ENCODE peak calls at places on chromosomes 2 and 18, in four cellular contexts. G is spleen, V is vagina, A is endothelial cell of umbilical vein. I is an unnamed sample.

GRCh38 chr2:240250985-240251847 is 110.8 kb upstream of the OTOS start:
- DNase-seq in G (peak; percentile 84), V (peak; percentile 98), A (peak; percentile 51), I (peak; percentile 67)

GRCh38 chr2:96897491-96898134 is 27.7 kb upstream of the SEMA4C start:
- DNase-seq in G (no peak), V (no peak), A (no peak), I (no peak)

GRCh38 chr18:56028514-56028913 is 440.5 kb upstream of the TCF4 start:
- DNase-seq in G (no peak), V (no peak), A (peak; percentile 8), I (no peak)

GRCh38 chr18:55421612-55422381 is 166.2 kb downstream of the TCF4 start:
- DNase-seq in G (no peak), V (no peak), A (peak; percentile 48), I (peak; percentile 77)

GRCh38 chr18:75207298-75208054 is 1.5 kb downstream of the PTGR3 start:
- DNase-seq in G (no peak), V (peak; percentile 84), A (no peak), I (no peak)

GRCh38 chr2:229673676-229674075 is 40.7 kb downstream of the DNER start:
- DNase-seq in G (no peak), V (no peak), A (no peak), I (no peak)

GRCh38 chr2:27809761-27810241 is 38.3 kb downstream of the MRPL33 start:
- DNase-seq in G (no peak), V (no peak), A (peak; percentile 91), I (no peak)

GRCh38 chr2:6644261-6644660 is 221.4 kb downstream of the CMPK2 start:
- DNase-seq in G (no peak), V (no peak), A (no peak), I (no peak)

GRCh38 chr2:7517122-7517487 is 599.9 kb downstream of the RNF144A start:
- DNase-seq in G (no peak), V (no peak), A (no peak), I (no peak)

GRCh38 chr18:21313576-21313975 is 71.5 kb downstream of the GREB1L start:
- DNase-seq in G (no peak), V (no peak), A (no peak), I (no peak)

GRCh38 chr2:24169031-24169430 is 5.8 kb upstream of the FAM228A start:
- DNase-seq in G (no peak), V (no peak), A (no peak), I (no peak)

GRCh38 chr2:54615832-54616534 is 107.5 kb upstream of the EML6 start:
- DNase-seq in G (no peak), V (no peak), A (no peak), I (no peak)

DNA sequence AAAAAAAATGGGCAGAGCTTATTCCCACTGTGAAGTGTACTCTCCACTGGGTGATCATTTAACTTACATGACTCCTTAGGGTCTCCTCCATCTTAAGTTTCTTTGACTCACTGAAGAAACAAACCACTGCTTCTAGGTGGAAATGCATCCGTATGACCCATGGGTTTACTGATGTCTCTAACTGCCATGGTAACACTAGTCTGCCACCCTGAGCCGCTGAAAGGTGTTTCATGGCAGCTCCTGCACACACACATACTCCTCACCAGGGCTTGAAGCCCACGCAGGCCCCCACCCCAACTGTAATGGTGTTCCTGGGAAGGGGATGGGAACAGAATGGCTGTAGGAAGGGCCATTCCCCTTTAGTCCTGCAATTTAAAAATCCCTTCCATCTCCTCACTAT is 27.0 kb downstream of the HDLBP start:
- DNase-seq in G (no peak), V (no peak), A (no peak), I (no peak)
- TF ChIP-seq POLR2AphosphoS5 in G (no peak), V (no peak), A (no peak), I (no peak)

GRCh38 chr2:237576974-237577373 is 10.6 kb downstream of the PRLH start:
- DNase-seq in G (peak; percentile 54), V (no peak), A (no peak), I (no peak)

GRCh38 chr2:237573721-237574415 is 7.5 kb downstream of the PRLH start:
- DNase-seq in G (peak; percentile 36), V (no peak), A (no peak), I (no peak)

GRCh38 chr2:237575869-237576862 is 9.8 kb downstream of the PRLH start:
- DNase-seq in G (peak; percentile 53), V (no peak), A (no peak), I (no peak)

GRCh38 chr2:237574467-237574866 is 8.1 kb downstream of the PRLH start:
- DNase-seq in G (peak; percentile 45), V (no peak), A (no peak), I (no peak)

DNA sequence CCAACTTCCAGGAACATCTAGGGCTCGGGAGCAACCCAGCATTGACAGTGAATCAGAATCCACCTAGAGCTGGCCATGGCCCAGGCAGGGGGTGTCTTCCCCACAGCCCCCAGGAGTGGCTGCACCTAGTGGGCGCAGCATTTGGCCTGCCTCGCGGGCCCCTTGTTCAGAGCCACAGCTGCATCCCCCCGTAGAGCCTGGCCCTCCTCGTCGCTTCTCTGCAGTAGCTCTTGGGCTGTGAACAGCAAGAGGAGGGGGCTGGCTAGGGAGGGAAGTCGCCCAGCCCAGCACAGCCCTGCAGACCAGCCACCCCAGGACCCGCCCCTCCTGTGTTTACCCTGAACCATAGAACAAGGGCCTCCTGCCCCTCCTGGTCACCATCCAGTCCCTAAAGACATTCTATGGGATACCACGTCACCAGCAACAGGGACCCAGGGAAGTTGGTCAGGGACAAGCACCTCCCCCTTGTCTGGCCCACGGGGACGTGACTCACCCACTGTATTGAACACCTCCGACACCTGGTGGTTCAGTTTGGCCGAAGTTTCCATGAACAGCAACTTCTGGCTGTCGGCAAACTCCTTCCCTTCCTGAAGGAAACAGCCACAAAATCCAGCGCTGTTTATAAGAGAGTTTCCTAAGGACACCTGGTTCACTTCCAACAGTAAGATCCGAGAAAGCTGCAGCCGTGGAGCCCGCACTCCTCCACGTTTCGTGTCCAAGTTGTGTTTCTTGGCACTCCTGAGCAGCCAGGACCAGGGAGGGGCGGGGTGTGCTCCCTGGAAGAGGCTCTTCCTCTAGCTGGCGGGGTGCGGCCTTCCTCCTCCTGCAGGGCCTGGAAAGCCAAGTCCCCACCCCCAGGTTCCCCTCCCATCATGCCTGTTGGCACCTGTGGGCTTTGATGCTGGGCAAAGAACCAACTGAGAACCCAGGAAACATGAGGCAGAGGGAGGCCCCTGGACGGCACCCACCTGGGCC is 8.8 kb downstream of the PRLH start:
- DNase-seq in G (peak; percentile 51), V (no peak), A (no peak), I (peak; percentile 39)
- TF ChIP-seq CTCF in G (no peak), V (no peak), A (no peak), I (peak; percentile 47)

GRCh38 chr2:20622731-20623130 is 28.2 kb downstream of the HS1BP3 start:
- DNase-seq in G (peak; percentile 75), V (no peak), A (no peak), I (no peak)
- TF ChIP-seq POLR2AphosphoS5 in G (no peak), V (no peak), A (no peak), I (no peak)

DNA sequence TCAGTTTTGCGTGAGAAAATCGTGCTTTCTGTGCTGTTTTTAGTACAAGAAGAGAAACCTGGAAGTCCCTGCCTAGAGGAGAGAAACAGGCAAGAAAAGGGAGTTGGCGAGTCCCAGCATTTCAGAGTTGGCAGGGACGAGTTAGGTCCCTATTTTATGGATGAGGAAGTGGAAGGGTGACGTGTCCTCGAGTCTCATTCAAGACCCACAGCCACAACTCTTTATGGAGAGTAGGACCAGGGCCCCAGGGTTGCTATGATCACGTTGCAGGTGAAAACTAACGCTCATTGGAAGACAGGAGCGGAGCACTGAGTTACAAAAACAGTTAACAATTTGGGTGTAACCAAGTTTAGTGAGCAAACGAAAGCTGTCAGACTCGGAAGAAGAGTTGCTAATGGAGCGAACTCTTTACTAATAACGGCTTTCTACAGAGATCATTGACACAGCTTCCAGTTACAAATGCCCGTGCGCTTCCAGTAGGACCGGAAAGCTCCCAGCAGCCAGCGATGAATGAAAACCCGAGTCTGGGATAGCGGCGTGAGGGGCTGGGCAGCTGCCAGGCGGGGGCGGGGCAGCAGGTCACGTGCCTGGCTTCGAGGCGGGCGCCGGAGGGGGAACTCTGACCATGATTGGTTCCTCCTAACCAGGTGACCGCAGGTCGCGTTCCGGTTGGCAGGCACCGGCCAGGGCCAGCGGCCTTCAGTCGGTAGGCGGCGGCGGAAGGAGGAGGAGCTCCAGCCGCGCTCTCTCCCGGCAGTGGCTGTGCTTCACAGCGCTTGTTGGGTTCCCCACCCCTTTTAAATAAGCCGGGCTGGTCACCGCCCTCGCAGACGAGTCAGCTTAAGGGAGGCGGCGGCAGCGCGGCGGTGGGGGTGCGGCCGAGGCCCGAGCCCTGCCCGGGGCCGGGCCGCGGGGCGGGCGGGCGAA is at the start of gene CCNYL1:
- DNase-seq in G (peak; percentile 100), V (peak; percentile 99), A (peak; percentile 100), I (peak; percentile 99)
- TF ChIP-seq CTCF in G (peak; percentile 82), V (no peak), A (no peak), I (peak; percentile 94)

GRCh38 chr2:19989681-19990415 is at the start of gene WDR35:
- DNase-seq in G (peak; percentile 97), V (no peak), A (peak; percentile 53), I (peak; percentile 87)

GRCh38 chr2:19990416-19990728 is 467 bp upstream of the WDR35 start:
- DNase-seq in G (no peak), V (no peak), A (no peak), I (no peak)

GRCh38 chr2:19988600-19988999 is 1.3 kb downstream of the WDR35 start:
- DNase-seq in G (no peak), V (no peak), A (no peak), I (no peak)

GRCh38 chr2:19987936-19988335 is 2.0 kb downstream of the WDR35 start:
- DNase-seq in G (no peak), V (no peak), A (no peak), I (no peak)

GRCh38 chr2:19989342-19989680 is 594 bp downstream of the WDR35 start:
- DNase-seq in G (no peak), V (no peak), A (no peak), I (no peak)
- TF ChIP-seq POLR2AphosphoS5 in G (no peak), V (no peak), A (no peak), I (no peak)

GRCh38 chr2:215794829-215795546 is 218.4 kb downstream of the MREG start:
- DNase-seq in G (no peak), V (no peak), A (peak; percentile 56), I (no peak)
- TF ChIP-seq CTCF in G (no peak), V (no peak), A (no peak), I (no peak)

GRCh38 chr2:172395503-172395902 is 31.9 kb upstream of the ITGA6 start:
- DNase-seq in G (no peak), V (no peak), A (no peak), I (no peak)
- TF ChIP-seq POLR2AphosphoS5 in G (no peak), V (no peak), A (no peak), I (no peak)

GRCh38 chr2:86375623-86376022 is 38.2 kb upstream of the REEP1 start:
- DNase-seq in G (no peak), V (no peak), A (no peak), I (no peak)

GRCh38 chr2:86370579-86370978 is 33.2 kb upstream of the REEP1 start:
- DNase-seq in G (no peak), V (no peak), A (no peak), I (no peak)

GRCh38 chr2:86371482-86372002 is 34.1 kb upstream of the REEP1 start:
- DNase-seq in G (no peak), V (no peak), A (no peak), I (no peak)

GRCh38 chr2:86372641-86373502 is 35.4 kb upstream of the REEP1 start:
- DNase-seq in G (no peak), V (no peak), A (peak; percentile 57), I (peak; percentile 22)

DNA sequence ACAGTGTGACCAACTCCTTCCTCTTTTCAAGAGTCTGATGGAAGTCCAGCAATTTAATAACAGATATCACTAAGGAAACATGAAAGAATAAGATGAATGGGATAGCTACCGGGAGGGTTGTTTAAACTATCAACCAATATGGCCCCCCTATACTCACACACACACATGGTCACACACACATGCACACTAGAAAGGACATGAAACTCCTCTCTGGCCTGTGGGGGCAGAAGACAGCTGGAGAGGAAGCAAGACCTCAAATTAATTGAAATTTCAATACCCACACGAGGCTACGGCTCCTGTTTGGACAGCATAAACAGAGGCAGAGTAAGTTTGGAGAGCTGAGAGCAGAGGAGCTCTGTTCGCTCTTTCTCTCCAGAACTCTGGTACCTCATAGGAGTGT is 34.7 kb upstream of the REEP1 start:
- DNase-seq in G (no peak), V (no peak), A (no peak), I (no peak)
- TF ChIP-seq CTCF in G (no peak), V (no peak), A (no peak), I (no peak)